ENCODE peak calls at places on chromosomes 1 and 21, in eight cellular contexts. O is amygdala; C is iris pigment epithelial cell; K is GM23338; T is esophagus squamous epithelium; I is glutamatergic neuron; V is adrenal gland; H is activated CD8-positive, alpha-beta memory T cell treated with anti-CD3 and anti-CD28 coated beads for 24 hours. Y is an unnamed sample.

GRCh38 chr21:44710756-44711326 is 531 bp downstream of the TSPEAR start:
- DNase-seq in O (no peak), C (no peak), K (peak; percentile 84), T (no peak), I (no peak), V (peak; percentile 5), H (peak; percentile 66), Y (no peak)

GRCh38 chr1:162950187-162950586 is 89.2 kb upstream of the CCDC190 start:
- DNase-seq in O (no peak), C (no peak), K (no peak), T (no peak), I (no peak), V (no peak), H (no peak), Y (no peak)

GRCh38 chr1:222813866-222814535 is 838 bp upstream of the DISP1 start:
- DNase-seq in O (no peak), C (no peak), K (no peak), T (no peak), I (peak; percentile 41), V (no peak), H (no peak), Y (no peak)

GRCh38 chr1:231252336-231252735 is 11.3 kb downstream of the GNPAT start:
- DNase-seq in O (no peak), C (no peak), K (peak; percentile 21), T (no peak), I (no peak), V (no peak), H (no peak), Y (no peak)

GRCh38 chr1:224789311-224789710 is 140.2 kb upstream of the DNAH14 start:
- DNase-seq in O (no peak), C (no peak), K (no peak), T (no peak), I (no peak), V (no peak), H (no peak), Y (no peak)

GRCh38 chr21:39048064-39048463 is 135.2 kb downstream of the PSMG1 start:
- DNase-seq in O (no peak), C (peak; percentile 68), K (peak; percentile 93), T (no peak), I (peak; percentile 60), V (no peak), H (no peak), Y (no peak)

GRCh38 chr1:161480381-161481035 is 24.7 kb upstream of the FCGR2A start:
- DNase-seq in O (no peak), C (no peak), K (no peak), T (no peak), I (no peak), V (no peak), H (no peak), Y (no peak)

GRCh38 chr1:245503548-245503947 is 348.8 kb downstream of the KIF26B start:
- DNase-seq in O (no peak), C (no peak), K (no peak), T (no peak), I (no peak), V (no peak), H (no peak), Y (no peak)

GRCh38 chr1:205285391-205286101 is 36.0 kb downstream of the NUAK2 start:
- DNase-seq in O (no peak), C (peak; percentile 65), K (no peak), T (no peak), I (no peak), V (no peak), H (peak; percentile 77), Y (no peak)

GRCh38 chr1:177873238-177873637 is 96.6 kb downstream of the SEC16B start:
- DNase-seq in O (no peak), C (peak; percentile 94), K (no peak), T (no peak), I (no peak), V (no peak), H (no peak), Y (no peak)

Y was measured in occipital lobe.